ENCODE peak calls at places on chromosomes 2 and 18, in six cellular contexts. Q is kidney, T is Peyer's patch, N is Calu3, S is AML-193, H is left ventricle myocardium superior. M is an unnamed sample.

GRCh38 chr18:13120255-13120654 is 98.3 kb upstream of the LDLRAD4 start:
- DNase-seq in S (no peak), H (no peak), T (no peak), Q (no peak), N (no peak), M (no peak)

GRCh38 chr2:44441200-44441599 is 79.5 kb downstream of the CAMKMT start:
- DNase-seq in N (no peak), H (no peak), S (no peak), T (no peak), Q (no peak), M (no peak)

GRCh38 chr18:58989184-58989759 is 124.6 kb downstream of the ZNF532 start:
- DNase-seq in Q (no peak), S (no peak), T (no peak), N (no peak), H (no peak), M (no peak)

GRCh38 chr2:21013043-21013816 is 30.6 kb downstream of the APOB start:
- DNase-seq in T (no peak), Q (no peak), S (no peak), N (no peak), H (no peak), M (no peak)

GRCh38 chr2:71494523-71495155 is 41.3 kb downstream of the DYSF start:
- DNase-seq in S (no peak), H (no peak), N (no peak), T (no peak), Q (no peak), M (no peak)

GRCh38 chr2:230877737-230878598 is 13.2 kb downstream of the ITM2C start:
- DNase-seq in N (no peak), H (no peak), T (peak), Q (peak), S (no peak), M (peak)

GRCh38 chr2:53600835-53601234 is 166.8 kb upstream of the CHAC2 start:
- DNase-seq in H (no peak), T (no peak), N (no peak), Q (no peak), S (no peak), M (no peak)

GRCh38 chr2:43202289-43202688 is 24.1 kb downstream of the ZFP36L2 start:
- DNase-seq in N (no peak), Q (no peak), S (no peak), T (no peak), H (no peak), M (no peak)

GRCh38 chr2:16142383-16143361 is 202.3 kb downstream of the MYCN start:
- DNase-seq in T (no peak), H (no peak), S (no peak), N (peak), Q (no peak), M (no peak)

M was measured in mucosa of descending colon.